ENCODE peak calls at places on chromosomes 4 and X, in four cellular contexts. One of them, this sample, is unnamed.

GRCh38 chr4:6507345-6507744 is 34.9 kb upstream of the PPP2R2C start:
- DNase-seq in suprapubic skin: peak
- DNase-seq in HL-60: no peak
- DNase-seq in K562: no peak
- DNase-seq in this sample: no peak

GRCh38 chrX:2391869-2392606 is 108.7 kb downstream of the DHRSX start:
- DNase-seq in suprapubic skin: peak
- DNase-seq in HL-60: no peak
- DNase-seq in K562: no peak
- DNase-seq in this sample: no peak

GRCh38 chr4:164571593-164572385 is 182.1 kb upstream of the SMIM31 start:
- DNase-seq in suprapubic skin: no peak
- DNase-seq in HL-60: no peak
- DNase-seq in K562: no peak
- DNase-seq in this sample: no peak

GRCh38 chr4:125434136-125434535 is 119.4 kb downstream of the FAT4 start:
- DNase-seq in suprapubic skin: no peak
- DNase-seq in HL-60: no peak
- DNase-seq in K562: no peak
- DNase-seq in this sample: no peak

GRCh38 chrX:69173906-69174305 is 8.7 kb upstream of the PJA1 start:
- DNase-seq in suprapubic skin: no peak
- DNase-seq in HL-60: no peak
- DNase-seq in K562: no peak
- DNase-seq in this sample: no peak

GRCh38 chr4:73620115-73620792 is at the start of gene RASSF6:
- DNase-seq in suprapubic skin: no peak
- DNase-seq in HL-60: no peak
- DNase-seq in K562: peak
- DNase-seq in this sample: peak

GRCh38 chrX:15600745-15601144 is at the start of gene ACE2:
- DNase-seq in suprapubic skin: no peak
- DNase-seq in HL-60: no peak
- DNase-seq in K562: no peak
- DNase-seq in this sample: no peak

GRCh38 chr4:34250562-34250961 is 1993.8 kb downstream of the ARAP2 start:
- DNase-seq in suprapubic skin: no peak
- DNase-seq in HL-60: no peak
- DNase-seq in K562: no peak
- DNase-seq in this sample: no peak

GRCh38 chr4:72313121-72313520 is 255.9 kb downstream of the ADAMTS3 start:
- DNase-seq in suprapubic skin: no peak
- DNase-seq in HL-60: no peak
- DNase-seq in K562: no peak
- DNase-seq in this sample: peak

GRCh38 chrX:74422576-74423288 is 1.4 kb downstream of the SLC16A2 start:
- DNase-seq in suprapubic skin: peak
- DNase-seq in HL-60: no peak
- DNase-seq in K562: no peak
- DNase-seq in this sample: peak

GRCh38 chr4:168835880-168836454 is 174.1 kb downstream of the CBR4 start:
- DNase-seq in suprapubic skin: no peak
- DNase-seq in HL-60: no peak
- DNase-seq in K562: no peak
- DNase-seq in this sample: no peak
- TF ChIP-seq POLR2AphosphoS5 in suprapubic skin: no peak
- TF ChIP-seq POLR2AphosphoS5 in HL-60: no peak
- TF ChIP-seq POLR2AphosphoS5 in K562: no peak
- TF ChIP-seq POLR2AphosphoS5 in this sample: no peak

DNA sequence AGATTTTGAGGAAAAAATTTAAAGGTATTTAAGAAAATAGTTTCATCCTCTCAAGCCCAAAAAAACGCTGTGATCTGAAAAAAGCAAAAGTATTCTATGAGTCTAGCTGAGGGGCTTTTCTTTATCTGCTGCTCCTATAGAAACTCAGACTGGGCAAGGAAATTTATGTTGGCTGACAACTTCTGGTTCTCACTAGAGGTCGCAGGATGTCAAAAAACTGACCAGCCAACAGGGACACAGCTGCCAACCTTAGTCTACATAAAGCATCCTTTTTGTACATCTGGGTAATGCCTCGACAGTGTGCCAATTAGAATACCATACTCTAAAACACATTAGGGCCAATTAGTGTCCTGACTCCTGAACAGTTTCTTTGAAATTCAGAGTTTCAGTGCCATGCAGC is 8.8 kb upstream of the TLL1 start:
- DNase-seq in suprapubic skin: no peak
- DNase-seq in HL-60: no peak
- DNase-seq in K562: no peak
- DNase-seq in this sample: no peak
- TF ChIP-seq CTCF in suprapubic skin: no peak
- TF ChIP-seq CTCF in HL-60: no peak
- TF ChIP-seq CTCF in K562: no peak
- TF ChIP-seq CTCF in this sample: no peak

GRCh38 chr4:98945297-98945850 is 16.4 kb upstream of the EIF4E start:
- DNase-seq in suprapubic skin: no peak
- DNase-seq in HL-60: no peak
- DNase-seq in K562: no peak
- DNase-seq in this sample: no peak
- TF ChIP-seq POLR2AphosphoS5 in suprapubic skin: no peak
- TF ChIP-seq POLR2AphosphoS5 in HL-60: no peak
- TF ChIP-seq POLR2AphosphoS5 in K562: no peak
- TF ChIP-seq POLR2AphosphoS5 in this sample: no peak

DNA sequence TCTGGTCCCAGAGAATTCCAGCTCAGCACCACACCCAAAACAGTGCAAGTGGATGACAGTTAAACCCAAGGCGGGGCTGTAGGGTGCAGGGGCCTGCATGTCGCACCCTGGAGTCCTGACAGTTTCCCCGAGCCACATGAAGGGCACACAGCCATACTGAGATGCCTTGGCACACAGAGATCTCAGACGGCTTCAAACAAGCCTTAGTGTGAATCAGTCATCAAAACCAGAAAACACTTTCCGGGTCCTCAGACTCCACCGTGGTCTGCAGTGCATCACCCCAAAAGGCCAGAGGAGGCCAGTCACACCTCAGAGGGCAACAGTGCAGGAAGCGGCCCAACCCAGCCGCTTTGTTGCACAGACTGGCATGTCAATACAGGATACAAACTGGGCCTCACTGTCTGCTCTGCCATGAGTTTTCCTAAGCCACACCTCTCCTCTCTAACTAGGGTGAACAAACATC is 64.6 kb upstream of the ENPP6 start:
- DNase-seq in suprapubic skin: no peak
- DNase-seq in HL-60: no peak
- DNase-seq in K562: no peak
- DNase-seq in this sample: no peak
- TF ChIP-seq CTCF in suprapubic skin: no peak
- TF ChIP-seq CTCF in HL-60: no peak
- TF ChIP-seq CTCF in K562: peak
- TF ChIP-seq CTCF in this sample: peak

GRCh38 chr4:111631157-111631999 is 513.9 kb upstream of the FAM241A start:
- DNase-seq in suprapubic skin: no peak
- DNase-seq in HL-60: no peak
- DNase-seq in K562: no peak
- DNase-seq in this sample: no peak
- TF ChIP-seq POLR2AphosphoS5 in suprapubic skin: no peak
- TF ChIP-seq POLR2AphosphoS5 in HL-60: no peak
- TF ChIP-seq POLR2AphosphoS5 in K562: no peak
- TF ChIP-seq POLR2AphosphoS5 in this sample: no peak

DNA sequence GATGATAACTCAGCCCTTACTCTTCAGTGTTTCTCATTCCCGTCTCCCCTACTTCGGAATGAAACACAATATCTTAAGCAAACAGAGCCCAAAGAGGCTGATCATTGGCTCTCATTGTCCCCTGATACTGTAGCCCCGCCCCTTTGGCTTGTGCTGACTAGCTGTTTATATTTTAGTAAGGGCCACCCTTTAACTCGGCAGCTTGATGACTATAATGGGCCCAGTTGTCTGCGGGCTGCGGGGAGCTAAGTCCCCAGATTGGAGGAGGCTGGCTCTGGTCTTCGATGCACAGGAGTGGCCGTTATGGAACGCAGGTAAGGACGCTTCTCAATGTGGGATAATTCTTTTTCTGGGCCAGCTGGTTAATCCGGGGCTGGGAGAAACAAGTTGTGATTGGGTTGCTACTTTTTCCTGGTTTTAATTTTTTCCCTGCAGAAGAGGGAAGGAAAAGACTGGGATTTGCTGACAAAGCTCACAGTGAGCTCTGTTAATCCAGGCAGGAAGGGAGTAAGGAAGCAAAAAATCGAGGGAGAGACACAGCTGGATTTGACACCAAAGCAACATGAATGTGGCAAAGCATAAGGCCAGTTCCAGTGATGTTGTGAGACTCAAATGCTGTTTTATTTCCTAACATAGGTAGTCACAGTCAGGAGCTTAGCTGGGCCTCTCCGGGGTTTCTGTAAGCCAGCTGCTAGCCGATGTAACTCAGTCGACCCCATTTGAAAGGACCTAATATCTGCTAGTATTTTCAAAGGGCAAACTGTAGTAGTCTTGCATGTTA is at the start of gene TRIM2:
- DNase-seq in suprapubic skin: peak
- DNase-seq in HL-60: no peak
- DNase-seq in K562: peak
- DNase-seq in this sample: no peak
- TF ChIP-seq CTCF in suprapubic skin: no peak
- TF ChIP-seq CTCF in HL-60: no peak
- TF ChIP-seq CTCF in K562: no peak
- TF ChIP-seq CTCF in this sample: no peak

GRCh38 chr4:1654216-1654945 is 29.7 kb downstream of the FAM53A start:
- DNase-seq in suprapubic skin: no peak
- DNase-seq in HL-60: no peak
- DNase-seq in K562: no peak
- DNase-seq in this sample: no peak
- TF ChIP-seq POLR2AphosphoS5 in suprapubic skin: no peak
- TF ChIP-seq POLR2AphosphoS5 in HL-60: no peak
- TF ChIP-seq POLR2AphosphoS5 in K562: no peak
- TF ChIP-seq POLR2AphosphoS5 in this sample: no peak

DNA sequence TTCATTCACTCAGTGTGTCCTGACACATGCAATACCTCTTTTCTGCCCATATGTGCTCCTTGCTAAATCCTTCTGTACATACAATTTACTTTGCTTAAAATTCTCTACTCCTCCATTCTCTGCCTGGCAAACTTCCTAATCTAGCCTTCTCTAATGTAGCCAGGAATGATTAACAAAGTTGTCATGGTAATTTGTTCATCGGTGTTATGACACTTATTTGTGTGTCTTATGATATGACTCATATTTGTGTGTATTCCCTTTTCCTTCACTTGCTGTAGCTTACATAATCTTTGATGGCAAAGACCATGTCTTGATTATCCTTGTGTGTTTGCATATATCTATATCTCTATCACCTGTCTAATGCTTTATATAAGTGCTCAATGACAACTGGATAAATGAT is 133.3 kb downstream of the COL25A1 start:
- DNase-seq in suprapubic skin: no peak
- DNase-seq in HL-60: no peak
- DNase-seq in K562: no peak
- DNase-seq in this sample: no peak
- TF ChIP-seq CTCF in suprapubic skin: no peak
- TF ChIP-seq CTCF in HL-60: no peak
- TF ChIP-seq CTCF in K562: no peak
- TF ChIP-seq CTCF in this sample: no peak

DNA sequence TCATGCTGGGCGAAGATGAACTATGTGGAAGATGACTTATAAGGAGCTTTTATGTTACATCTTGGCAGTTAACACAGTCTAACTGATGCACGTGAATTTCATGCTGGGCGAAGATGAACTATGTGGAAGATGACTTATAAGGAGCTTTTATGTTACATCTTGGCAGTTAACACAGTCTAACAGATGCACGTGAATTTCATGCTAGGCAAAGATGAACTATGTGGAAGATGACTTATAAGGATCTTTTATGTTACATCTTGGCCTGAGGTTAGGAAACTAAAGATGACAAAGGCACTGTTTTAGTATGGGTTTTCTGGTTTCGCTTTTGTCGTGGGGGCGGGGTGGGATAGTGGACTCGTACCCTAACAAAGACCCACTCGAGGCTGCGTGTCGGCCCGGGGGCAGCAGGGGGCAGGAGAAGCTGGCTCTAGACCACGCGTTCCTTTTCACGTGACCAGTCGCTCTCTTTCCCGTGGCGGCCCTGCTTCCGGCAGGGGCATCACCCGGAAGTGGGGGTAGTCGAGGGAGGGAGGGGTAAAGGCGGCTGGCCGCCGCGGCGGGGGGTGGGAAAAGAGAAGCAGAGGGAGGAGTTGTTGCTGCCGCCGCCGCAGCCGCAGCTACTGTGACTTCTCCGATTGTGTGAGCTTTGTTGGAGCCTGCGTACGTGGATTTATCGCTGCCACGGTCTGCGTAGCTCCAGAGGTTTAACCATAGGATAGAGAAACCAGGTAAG is at the start of gene ATP7A:
- DNase-seq in suprapubic skin: peak
- DNase-seq in HL-60: peak
- DNase-seq in K562: peak
- DNase-seq in this sample: peak
- TF ChIP-seq POLR2AphosphoS5 in suprapubic skin: no peak
- TF ChIP-seq POLR2AphosphoS5 in HL-60: no peak
- TF ChIP-seq POLR2AphosphoS5 in K562: no peak
- TF ChIP-seq POLR2AphosphoS5 in this sample: peak

This sample was measured in upper lobe of left lung.